ENCODE peak calls at places on chromosomes 13 and 19, in ten cellular contexts. B is BE2C; E is fibroblast of villous mesenchyme; V is astrocyte; L is cardiac muscle cell; Z is brain microvascular endothelial cell; C is CD4-positive, alpha-beta T cell; S is suprapubic skin; G is fibroblast of the aortic adventitia; H is fibroblast of pulmonary artery. J is an unnamed sample.

GRCh38 chr13:28037399-28037798 is 48.9 kb upstream of the URAD start:
- DNase-seq in B (no peak), G (peak; percentile 4), C (no peak), L (no peak), S (no peak), E (no peak), V (no peak), Z (no peak), H (no peak), J (peak; percentile 7)

GRCh38 chr19:18645035-18645511 is 8.2 kb downstream of the KLHL26 start:
- DNase-seq in S (no peak), V (no peak), C (no peak), H (no peak), Z (no peak), G (no peak), B (no peak), E (no peak), L (no peak), J (no peak)

GRCh38 chr13:28336193-28336657 is 158.7 kb downstream of the FLT1 start:
- DNase-seq in V (no peak), C (no peak), B (no peak), E (peak; percentile 66), G (peak; percentile 47), L (no peak), Z (no peak), S (no peak), H (no peak), J (no peak)

GRCh38 chr13:94640676-94641075 is 39.0 kb downstream of the GPR180 start:
- DNase-seq in S (no peak), H (peak; percentile 11), L (no peak), G (peak; percentile 42), E (peak; percentile 56), C (no peak), B (no peak), V (peak; percentile 59), Z (no peak), J (no peak)

GRCh38 chr13:105342421-105342820 is 1193.0 kb downstream of the EFNB2 start:
- DNase-seq in E (no peak), Z (peak; percentile 56), V (peak; percentile 34), S (no peak), C (no peak), B (no peak), L (no peak), G (no peak), H (no peak), J (no peak)

GRCh38 chr13:104256701-104257100 is 1190.5 kb upstream of the SLC10A2 start:
- DNase-seq in S (no peak), H (no peak), C (no peak), G (no peak), Z (no peak), V (no peak), E (no peak), L (no peak), B (no peak), J (no peak)

GRCh38 chr19:1181606-1182005 is 7.5 kb upstream of the SBNO2 start:
- DNase-seq in V (no peak), H (no peak), Z (no peak), E (no peak), G (no peak), C (no peak), S (peak; percentile 68), B (no peak), L (no peak), J (no peak)

GRCh38 chr13:68099616-68100015 is 869.5 kb upstream of the PCDH9 start:
- DNase-seq in G (peak; percentile 0), V (peak; percentile 75), C (no peak), Z (peak; percentile 81), E (peak; percentile 1), H (peak; percentile 33), L (peak; percentile 2), B (no peak), S (no peak), J (no peak)

GRCh38 chr19:44643605-44644390 is at the start of gene PVR:
- DNase-seq in B (peak; percentile 85), L (peak; percentile 74), H (peak; percentile 68), E (peak; percentile 71), G (peak; percentile 60), C (peak; percentile 2), Z (peak; percentile 61), S (peak; percentile 74), V (peak; percentile 58), J (peak; percentile 54)

GRCh38 chr19:13022111-13022858 is 27.0 kb downstream of the NFIX start:
- DNase-seq in V (peak; percentile 64), S (no peak), G (peak; percentile 74), Z (peak; percentile 22), B (no peak), L (peak; percentile 41), H (no peak), E (peak; percentile 70), C (no peak), J (no peak)

GRCh38 chr19:3370728-3371591 is 4.6 kb downstream of the NFIC start:
- DNase-seq in C (no peak), L (no peak), V (no peak), B (no peak), Z (no peak), H (no peak), E (no peak), G (no peak), S (no peak), J (peak; percentile 50)

GRCh38 chr13:98879965-98880364 is 97.9 kb downstream of the DOCK9 start:
- DNase-seq in H (no peak), S (no peak), L (no peak), Z (no peak), G (no peak), B (no peak), C (no peak), V (no peak), E (no peak), J (no peak)

GRCh38 chr13:84653915-84654534 is 771.8 kb upstream of the SLITRK1 start:
- DNase-seq in L (no peak), B (no peak), S (no peak), H (no peak), E (no peak), C (no peak), G (no peak), V (no peak), Z (no peak), J (no peak)

GRCh38 chr13:84645196-84646071 is 763.2 kb upstream of the SLITRK1 start:
- DNase-seq in S (no peak), B (no peak), H (peak; percentile 37), C (no peak), E (no peak), V (peak; percentile 92), Z (no peak), G (peak; percentile 92), L (no peak), J (no peak)

GRCh38 chr13:84649853-84650252 is 767.6 kb upstream of the SLITRK1 start:
- DNase-seq in C (no peak), V (no peak), H (peak; percentile 11), G (peak; percentile 35), L (no peak), B (no peak), S (no peak), Z (no peak), E (no peak), J (no peak)

GRCh38 chr13:84651288-84651687 is 769.0 kb upstream of the SLITRK1 start:
- DNase-seq in S (no peak), L (peak; percentile 90), V (peak; percentile 88), E (peak; percentile 3), H (peak; percentile 85), C (no peak), G (peak; percentile 81), Z (peak; percentile 91), B (no peak), J (no peak)

GRCh38 chr13:84648069-84648640 is 765.9 kb upstream of the SLITRK1 start:
- DNase-seq in Z (no peak), L (peak; percentile 8), G (peak; percentile 37), V (no peak), B (no peak), S (no peak), H (peak; percentile 29), C (no peak), E (no peak), J (no peak)
- TF ChIP-seq CTCF in Z (no peak), L (peak; percentile 23), G (no peak), V (no peak), B (no peak), S (no peak), H (peak; percentile 21), C (no peak), E (no peak), J (no peak)

DNA sequence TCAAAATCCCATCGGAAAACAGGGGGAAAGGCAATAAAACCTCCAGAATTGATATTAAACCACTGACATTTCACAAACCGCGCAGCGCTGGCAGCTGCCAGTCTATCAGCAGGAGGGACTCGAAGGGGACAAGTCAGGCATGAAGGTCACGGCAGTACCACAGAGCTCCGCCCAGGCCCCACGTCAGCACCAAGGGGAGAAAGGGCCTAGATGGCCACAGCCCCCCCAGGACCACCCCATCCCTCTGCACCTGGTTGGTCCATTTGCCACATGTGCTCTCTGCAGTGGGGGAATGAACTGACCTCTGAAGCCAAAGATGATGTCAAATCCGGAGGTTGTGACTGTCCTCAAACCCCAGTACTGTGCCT is 9.5 kb upstream of the VSTM2B start:
- DNase-seq in S (no peak), B (no peak), Z (no peak), E (no peak), V (no peak), G (no peak), L (no peak), C (no peak), H (no peak), J (no peak)
- TF ChIP-seq CTCF in S (no peak), B (no peak), Z (no peak), E (no peak), V (no peak), G (no peak), L (no peak), C (no peak), H (no peak), J (no peak)

DNA sequence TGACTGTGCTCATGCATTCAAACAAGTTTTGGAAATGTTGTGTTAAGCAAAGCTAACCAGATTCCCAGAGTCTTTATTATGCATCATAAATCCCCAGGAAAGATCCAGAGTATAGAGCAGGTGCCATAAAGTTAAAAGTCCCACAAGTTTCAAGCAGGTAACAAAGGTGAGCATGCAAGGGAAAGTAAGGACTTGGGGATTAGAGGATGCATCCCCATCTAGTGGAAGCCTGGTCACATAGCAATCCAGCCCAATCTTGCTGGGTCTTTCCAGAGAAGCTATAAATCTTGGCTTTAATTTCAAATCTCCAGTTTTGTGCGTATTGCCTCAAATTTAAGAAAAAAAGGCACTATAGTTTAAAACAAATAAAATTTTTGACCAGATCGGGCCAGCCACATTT is 72.7 kb downstream of the ZNF254 start:
- DNase-seq in S (no peak), Z (no peak), L (peak; percentile 4), H (peak; percentile 24), C (no peak), E (peak; percentile 7), G (no peak), V (peak; percentile 9), B (no peak), J (no peak)
- TF ChIP-seq CTCF in S (no peak), Z (peak; percentile 62), L (peak; percentile 32), H (peak; percentile 55), C (no peak), E (peak; percentile 42), G (peak; percentile 22), V (peak; percentile 19), B (peak; percentile 63), J (no peak)

DNA sequence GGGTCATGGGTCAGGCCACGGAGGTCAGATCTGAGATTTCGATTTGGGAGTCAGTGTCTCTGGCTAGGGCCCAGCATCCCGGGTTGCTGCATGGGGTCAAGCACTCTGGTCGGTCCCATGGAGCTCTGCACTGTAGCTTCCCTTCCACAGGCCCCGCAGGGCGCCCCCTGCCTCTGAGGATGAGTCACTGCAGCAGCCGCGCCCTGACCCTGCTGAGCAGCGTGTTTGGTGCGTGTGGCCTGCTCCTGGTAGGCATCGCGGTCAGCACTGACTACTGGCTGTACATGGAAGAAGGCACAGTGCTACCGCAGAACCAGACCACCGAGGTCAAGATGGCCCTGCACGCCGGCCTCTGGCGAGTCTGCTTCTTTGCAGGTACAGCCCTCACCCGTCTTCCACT is 3.6 kb downstream of the CACNG7 start:
- DNase-seq in H (no peak), V (no peak), C (no peak), L (no peak), S (no peak), G (no peak), Z (no peak), E (no peak), B (no peak), J (peak; percentile 26)
- TF ChIP-seq CTCF in H (peak; percentile 30), V (no peak), C (no peak), L (peak; percentile 32), S (no peak), G (peak; percentile 34), Z (peak; percentile 40), E (peak; percentile 29), B (peak; percentile 27), J (peak; percentile 48)

J was measured in activated CD8-positive, alpha-beta T cell treated with anti-CD3 and anti-CD28 coated beads for 36 hours.